ENCODE peak calls at places on chromosomes 6 and 20, in six cellular contexts. V is A549, F is HCT116, I is SK-N-SH, J is HepG2, Z is endothelial cell of umbilical vein. X is an unnamed sample.
A peak's percentile ranks its signal among the peaks of the same experiment; 100 is the strongest.

GRCh38 chr6:105276374-105276773 is 96.6 kb upstream of the POPDC3 start:
- DNase-seq in Z (no peak), J (no peak), V (no peak), F (no peak), I (no peak), X (no peak)

GRCh38 chr6:81950877-81951276 is 198.4 kb upstream of the TENT5A start:
- DNase-seq in I (no peak), Z (peak; percentile 63), J (no peak), V (no peak), F (peak; percentile 37), X (no peak)

GRCh38 chr6:36368921-36369880 is 18.3 kb downstream of the ETV7 start:
- DNase-seq in I (no peak), F (no peak), J (no peak), Z (no peak), V (no peak), X (no peak)

GRCh38 chr6:121540210-121540609 is 104.8 kb downstream of the GJA1 start:
- DNase-seq in F (no peak), J (no peak), I (no peak), Z (no peak), V (no peak), X (no peak)

GRCh38 chr20:22315771-22316170 is 268.6 kb downstream of the FOXA2 start:
- DNase-seq in V (no peak), Z (no peak), J (no peak), F (no peak), I (no peak), X (no peak)

GRCh38 chr20:23060629-23061028 is 11.2 kb upstream of the THBD start:
- DNase-seq in F (no peak), I (no peak), J (no peak), V (no peak), Z (no peak), X (no peak)

GRCh38 chr6:131116755-131117360 is 18.4 kb upstream of the AKAP7 start:
- DNase-seq in F (peak; percentile 41), I (peak; percentile 5), J (peak; percentile 68), V (peak; percentile 53), Z (peak; percentile 69), X (no peak)

GRCh38 chr20:51372176-51372803 is 170.2 kb downstream of the NFATC2 start:
- DNase-seq in I (peak; percentile 86), V (peak; percentile 73), J (peak; percentile 64), Z (peak; percentile 73), F (peak; percentile 49), X (peak; percentile 84)

GRCh38 chr6:9494864-9495263 is 920.0 kb downstream of the TFAP2A start:
- DNase-seq in Z (no peak), V (no peak), I (no peak), F (no peak), J (no peak), X (no peak)

GRCh38 chr6:61711849-61712248 is 574.2 kb downstream of the KHDRBS2 start:
- DNase-seq in J (no peak), V (no peak), Z (no peak), F (no peak), I (no peak), X (no peak)

GRCh38 chr20:59182401-59183044 is 18.9 kb downstream of the ZNF831 start:
- DNase-seq in F (no peak), I (no peak), V (no peak), Z (no peak), J (no peak), X (no peak)

GRCh38 chr6:168022488-168023321 is 25.2 kb downstream of the KIF25 start:
- DNase-seq in F (no peak), I (no peak), Z (no peak), J (no peak), V (no peak), X (no peak)

GRCh38 chr20:61973515-61974356 is 91.9 kb downstream of the TAF4 start:
- DNase-seq in I (no peak), J (no peak), Z (no peak), V (no peak), F (no peak), X (peak; percentile 44)

GRCh38 chr6:139981810-139982550 is 607.5 kb upstream of the CITED2 start:
- DNase-seq in F (peak; percentile 24), I (no peak), Z (peak; percentile 82), J (no peak), V (peak; percentile 71), X (no peak)

GRCh38 chr20:16446246-16446645 is 127.0 kb downstream of the KIF16B start:
- DNase-seq in V (no peak), Z (no peak), J (no peak), I (peak; percentile 14), F (no peak), X (no peak)

GRCh38 chr6:132768051-132768517 is 10.4 kb upstream of the VNN2 start:
- DNase-seq in F (peak; percentile 40), J (peak; percentile 55), Z (peak; percentile 32), I (peak; percentile 3), V (peak; percentile 52), X (peak; percentile 69)

GRCh38 chr6:158290040-158290439 is 22.2 kb upstream of the TULP4 start:
- DNase-seq in Z (no peak), V (no peak), I (no peak), F (no peak), J (no peak), X (no peak)

GRCh38 chr6:116373940-116374339 is 3.2 kb downstream of the DSE start:
- DNase-seq in I (no peak), Z (no peak), V (no peak), F (no peak), J (no peak), X (no peak)

GRCh38 chr6:117761610-117762009 is 86.3 kb downstream of the NUS1 start:
- DNase-seq in J (no peak), I (no peak), Z (no peak), V (no peak), F (no peak), X (no peak)

GRCh38 chr20:33322456-33322855 is 39.4 kb downstream of the BPIFB1 start:
- DNase-seq in J (no peak), Z (no peak), F (no peak), V (no peak), I (no peak), X (no peak)

GRCh38 chr6:35496851-35497570 is at the start of gene TEAD3:
- DNase-seq in Z (no peak), F (no peak), V (no peak), I (peak; percentile 97), J (peak; percentile 69), X (peak; percentile 89)

GRCh38 chr6:170135821-170136471 is 154.9 kb downstream of the DLL1 start:
- DNase-seq in I (peak; percentile 39), J (no peak), Z (no peak), V (no peak), F (no peak), X (no peak)
- TF ChIP-seq MAX in I (no peak), J (no peak), Z (no peak), V (no peak), F (no peak), X (no peak)

GRCh38 chr20:25552977-25553376 is 32.4 kb downstream of the NINL start:
- DNase-seq in V (no peak), I (no peak), J (no peak), F (no peak), Z (no peak), X (no peak)
- TF ChIP-seq MAX in V (no peak), I (no peak), J (no peak), F (no peak), Z (no peak), X (no peak)

DNA sequence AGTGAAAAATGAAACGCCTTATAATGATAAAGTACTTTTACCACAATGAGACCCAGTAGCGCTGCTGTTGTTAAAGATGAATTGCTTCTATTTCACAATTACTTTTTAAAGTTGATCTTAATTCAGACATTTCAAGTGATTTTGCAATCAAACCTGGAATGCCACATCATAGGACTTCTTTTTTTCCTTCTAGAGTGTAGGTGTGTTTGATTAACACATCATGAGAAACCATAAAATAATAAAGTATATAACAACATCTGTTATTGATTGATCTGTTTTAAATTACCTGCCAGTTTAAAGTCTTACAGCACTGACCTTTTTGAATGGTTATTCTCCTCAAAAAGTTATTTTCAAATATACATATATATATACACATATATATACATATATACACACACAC is 38.6 kb downstream of the HEBP2 start:
- DNase-seq in I (no peak), V (no peak), F (no peak), Z (no peak), J (no peak), X (no peak)
- TF ChIP-seq MAX in I (no peak), V (no peak), F (no peak), Z (no peak), J (no peak), X (no peak)

DNA sequence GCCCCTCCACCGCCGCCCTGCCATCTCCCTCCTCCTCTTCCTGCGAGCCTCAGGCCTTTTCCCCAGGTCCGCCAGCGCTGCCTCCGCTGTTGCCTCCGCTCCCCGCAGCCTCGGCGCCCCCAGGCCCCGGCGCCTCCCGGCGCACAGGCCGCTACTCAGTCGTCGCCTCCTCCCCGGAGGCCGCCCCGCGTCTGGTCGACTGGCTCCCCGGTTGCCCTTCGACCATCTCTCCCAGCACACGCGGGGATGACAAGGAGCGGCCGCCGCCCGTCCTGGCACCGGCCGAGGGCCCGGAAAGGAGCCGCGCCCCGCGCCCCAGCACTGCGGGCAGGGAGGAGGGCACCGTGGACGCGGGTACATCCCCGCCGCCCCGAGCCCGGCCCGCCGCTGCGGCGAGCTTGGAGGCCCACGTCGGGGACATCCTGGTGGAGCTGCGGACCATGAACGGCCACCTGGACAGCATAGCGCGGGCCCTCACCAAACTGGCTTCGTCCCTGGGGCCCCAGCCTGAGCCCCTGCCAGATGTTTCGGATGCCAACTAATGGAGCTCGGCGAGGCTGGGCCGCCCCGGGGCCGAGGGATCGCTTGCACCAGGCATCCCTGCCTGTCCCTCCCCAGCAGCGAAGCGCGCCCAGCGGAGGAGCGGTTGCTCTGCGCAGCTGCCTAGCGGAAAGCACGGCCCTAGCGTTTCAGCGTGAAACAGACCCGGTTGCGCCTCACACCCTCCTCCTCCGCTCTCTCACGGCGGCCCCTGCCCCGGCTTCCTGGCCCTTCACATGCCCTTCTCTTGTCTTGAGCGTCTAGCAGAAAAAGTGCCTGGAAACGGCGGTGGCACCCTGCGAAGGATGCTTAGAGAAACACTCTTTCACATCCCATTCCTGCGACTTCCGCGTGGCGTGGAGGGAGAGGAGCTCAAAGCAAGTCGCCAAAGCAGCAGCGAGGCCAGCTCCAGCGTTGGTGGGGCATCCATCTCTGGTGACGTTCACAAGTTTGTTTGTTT is 285.7 kb upstream of the SUPT3H start:
- DNase-seq in I (no peak), V (no peak), F (no peak), J (no peak), Z (peak; percentile 42), X (peak; percentile 76)
- TF ChIP-seq MAX in I (peak; percentile 10), V (no peak), F (no peak), J (no peak), Z (no peak), X (peak; percentile 70)